ENCODE peak calls at places on chromosomes 11 and 22, in four cellular contexts. A is ovary, O is psoas muscle, B is tibial artery. R is an unnamed sample.

GRCh38 chr11:34335801-34336200 is 22.0 kb downstream of the ABTB2 start:
- DNase-seq in O (no peak), A (no peak), B (no peak), R (no peak)

GRCh38 chr11:86978756-86979608 is 23.8 kb upstream of the FZD4 start:
- DNase-seq in O (no peak), B (no peak), A (no peak), R (no peak)

GRCh38 chr11:74318241-74318932 is 6.9 kb upstream of the P4HA3 start:
- DNase-seq in B (no peak), A (no peak), O (no peak), R (no peak)

GRCh38 chr11:2800655-2801531 is 84.7 kb downstream of the CDKN1C start:
- DNase-seq in A (peak; percentile 13), O (peak; percentile 9), B (peak; percentile 16), R (no peak)

GRCh38 chr11:14669958-14670357 is 26.4 kb downstream of the PDE3B start:
- DNase-seq in A (no peak), O (no peak), B (no peak), R (no peak)

GRCh38 chr11:133531450-133531849 is 851 bp downstream of the OPCML start:
- DNase-seq in A (no peak), O (no peak), B (no peak), R (no peak)

GRCh38 chr22:49258107-49259010 is 569.3 kb downstream of the BRD1 start:
- DNase-seq in B (peak; percentile 5), A (no peak), O (no peak), R (no peak)

GRCh38 chr11:113396693-113397092 is 9.1 kb downstream of the ANKK1 start:
- DNase-seq in B (no peak), O (no peak), A (no peak), R (no peak)

GRCh38 chr11:77039491-77040400 is 5.5 kb downstream of the B3GNT6 start:
- DNase-seq in B (no peak), O (peak; percentile 43), A (no peak), R (peak; percentile 47)

GRCh38 chr11:11584446-11584810 is 37.4 kb downstream of the GALNT18 start:
- DNase-seq in O (no peak), B (no peak), A (no peak), R (no peak)

GRCh38 chr11:1656061-1656441 is 26.5 kb downstream of the KRTAP5-5 start:
- DNase-seq in B (no peak), A (no peak), O (no peak), R (no peak)

DNA sequence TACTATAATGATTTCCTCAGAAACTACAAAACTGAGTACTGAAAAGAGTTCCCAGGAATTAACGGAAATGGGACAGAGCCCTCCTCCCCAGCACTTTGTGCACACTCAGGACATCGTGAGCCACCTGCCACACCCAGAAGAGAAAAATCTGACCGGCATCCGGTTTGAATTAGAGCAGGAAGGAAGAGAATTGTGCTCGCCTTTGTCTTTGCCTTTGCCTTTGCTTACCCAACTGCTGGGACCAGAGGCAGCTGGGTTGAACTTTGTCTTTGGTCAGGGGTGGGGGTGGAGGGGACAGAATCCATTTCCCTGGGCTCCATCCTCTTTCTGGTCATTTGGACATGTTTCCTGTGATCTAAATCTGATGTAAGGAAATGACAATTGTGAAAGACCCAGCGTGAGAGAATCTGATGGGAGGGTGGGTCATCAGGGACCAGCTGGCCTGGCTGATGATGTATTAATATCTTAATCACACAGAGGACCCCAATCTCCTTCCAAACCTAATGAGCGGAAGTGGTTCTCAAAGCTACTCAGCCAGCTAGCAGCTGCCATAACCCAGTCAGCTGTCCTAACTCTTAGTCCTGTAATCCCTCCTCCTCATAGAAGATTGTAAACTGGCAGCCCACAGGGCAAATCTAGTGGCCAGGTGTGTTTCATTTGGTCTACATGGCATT is 1.1 kb upstream of the LIMK2 start:
- DNase-seq in O (no peak), B (peak; percentile 41), A (no peak), R (no peak)
- H3K4me3 ChIP-seq in O (peak overlapping the region; percentile 96), B (no peak overlapping the region), A (no peak overlapping the region), R (peak overlapping the region; percentile 88)

GRCh38 chr11:117794144-117794543 is 2.9 kb downstream of the DSCAML1 start:
- DNase-seq in O (no peak), B (no peak), A (no peak), R (peak; percentile 65)

GRCh38 chr11:117796456-117797428 is at the start of gene DSCAML1:
- DNase-seq in O (no peak), B (no peak), A (no peak), R (peak; percentile 86)

GRCh38 chr11:117793521-117793920 is 3.5 kb downstream of the DSCAML1 start:
- DNase-seq in A (no peak), O (no peak), B (no peak), R (no peak)

GRCh38 chr11:117795726-117796455 is 1.1 kb downstream of the DSCAML1 start:
- DNase-seq in A (no peak), B (no peak), O (no peak), R (no peak)

DNA sequence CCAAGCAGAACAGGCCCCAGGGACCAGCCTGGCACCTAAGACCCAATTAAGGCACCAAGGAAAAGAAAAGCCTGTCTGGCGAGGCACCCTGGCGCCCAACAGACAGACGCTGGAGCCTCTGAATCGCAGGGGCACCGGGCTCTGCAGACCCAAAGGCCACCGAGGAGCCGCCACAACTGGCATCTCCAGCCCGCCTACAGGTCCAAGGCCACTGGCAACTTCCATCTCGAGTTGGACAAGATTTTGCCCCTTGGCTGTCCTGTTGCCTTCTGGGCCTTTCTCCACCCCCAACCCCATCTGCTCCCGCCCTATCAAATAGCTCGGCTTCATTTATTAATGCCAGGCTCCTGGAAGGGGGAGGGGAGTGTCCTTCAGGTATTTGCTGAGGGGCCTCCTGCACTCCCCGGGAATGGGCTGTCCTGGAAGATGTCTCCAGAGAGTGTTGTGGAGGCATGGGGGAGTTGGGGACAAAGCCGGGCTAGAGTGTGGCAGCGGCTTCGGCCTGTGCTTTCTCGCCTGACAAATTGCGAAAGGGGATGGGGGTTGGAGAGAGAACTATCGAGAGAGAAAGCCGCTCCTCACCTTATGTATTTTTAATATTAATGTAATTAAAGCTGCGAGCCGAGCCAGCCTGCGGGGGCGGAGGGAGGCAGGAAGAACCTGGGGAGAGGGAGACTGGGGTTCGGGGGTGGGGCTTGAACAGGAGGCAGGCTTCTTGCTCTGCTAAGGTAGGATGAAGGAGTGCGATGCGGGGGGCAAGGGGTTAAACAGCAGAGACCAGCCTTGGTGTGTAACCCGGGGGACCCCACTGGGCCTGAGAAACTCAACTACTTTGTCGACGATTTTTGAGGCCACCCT is 2.0 kb downstream of the DSCAML1 start:
- DNase-seq in O (no peak), A (no peak), B (no peak), R (no peak)
- H3K27me3 ChIP-seq in O (peaks cover 20% of the 10 kb centered on the region), A (no peaks in the 10 kb centered on the region), B (peaks cover 3% of the 10 kb centered on the region), R (peaks cover 7% of the 10 kb centered on the region)

DNA sequence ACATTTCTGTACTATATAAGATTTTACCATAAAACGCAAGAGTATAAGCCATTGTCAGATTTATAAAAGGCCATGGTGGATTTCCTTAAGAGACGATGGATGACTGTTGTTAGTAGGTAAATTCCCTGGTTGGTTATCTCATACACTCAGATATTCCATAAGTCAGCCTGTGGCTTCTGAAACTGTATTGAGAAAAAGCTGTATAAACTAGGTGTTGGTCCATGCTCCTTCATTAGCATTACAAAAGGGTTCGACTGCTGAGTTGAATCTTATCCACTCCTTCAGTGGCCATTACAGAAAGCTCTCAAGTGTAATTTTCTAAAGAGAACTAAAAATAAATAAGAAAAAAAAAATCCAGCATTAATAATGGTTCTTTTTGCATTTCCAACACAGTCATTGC is 5.3 kb downstream of the GRAP2 start:
- DNase-seq in B (no peak), O (no peak), A (no peak), R (no peak)
- H3K4me3 ChIP-seq in B (no peak overlapping the region), O (no peak overlapping the region), A (no peak overlapping the region), R (no peak overlapping the region)

GRCh38 chr22:19720150-19720827 is 3.0 kb upstream of the GP1BB start:
- DNase-seq in B (no peak), O (no peak), A (no peak), R (no peak)

GRCh38 chr22:19722915-19723164 is 499 bp upstream of the GP1BB start:
- DNase-seq in O (no peak), B (no peak), A (no peak), R (no peak)

GRCh38 chr22:19720999-19721485 is 2.3 kb upstream of the GP1BB start:
- DNase-seq in A (no peak), B (no peak), O (no peak), R (no peak)

GRCh38 chr22:19722175-19722914 is 994 bp upstream of the GP1BB start:
- DNase-seq in A (no peak), B (no peak), O (no peak), R (no peak)

GRCh38 chr22:19721486-19722172 is 1.7 kb upstream of the GP1BB start:
- DNase-seq in O (no peak), B (no peak), A (no peak), R (no peak)
- H3K27me3 ChIP-seq in O (peaks cover 10% of the 10 kb centered on the region), B (no peaks in the 10 kb centered on the region), A (no peaks in the 10 kb centered on the region), R (no peaks in the 10 kb centered on the region)

GRCh38 chr11:129973809-129974208 is 28.8 kb downstream of the PRDM10 start:
- DNase-seq in A (no peak), O (no peak), B (no peak), R (no peak)
- H3K4me3 ChIP-seq in A (no peak overlapping the region), O (no peak overlapping the region), B (no peak overlapping the region), R (no peak overlapping the region)

GRCh38 chr11:123650901-123651300 is 3.5 kb downstream of the SCN3B start:
- DNase-seq in O (no peak), A (no peak), B (no peak), R (no peak)

GRCh38 chr11:123653405-123653996 is 923 bp downstream of the SCN3B start:
- DNase-seq in O (no peak), B (no peak), A (no peak), R (no peak)

GRCh38 chr11:123653997-123654565 is 343 bp downstream of the SCN3B start:
- DNase-seq in O (peak; percentile 58), B (peak; percentile 24), A (peak; percentile 32), R (no peak)

GRCh38 chr11:123659311-123659710 is 4.9 kb upstream of the SCN3B start:
- DNase-seq in O (no peak), A (no peak), B (no peak), R (no peak)

DNA sequence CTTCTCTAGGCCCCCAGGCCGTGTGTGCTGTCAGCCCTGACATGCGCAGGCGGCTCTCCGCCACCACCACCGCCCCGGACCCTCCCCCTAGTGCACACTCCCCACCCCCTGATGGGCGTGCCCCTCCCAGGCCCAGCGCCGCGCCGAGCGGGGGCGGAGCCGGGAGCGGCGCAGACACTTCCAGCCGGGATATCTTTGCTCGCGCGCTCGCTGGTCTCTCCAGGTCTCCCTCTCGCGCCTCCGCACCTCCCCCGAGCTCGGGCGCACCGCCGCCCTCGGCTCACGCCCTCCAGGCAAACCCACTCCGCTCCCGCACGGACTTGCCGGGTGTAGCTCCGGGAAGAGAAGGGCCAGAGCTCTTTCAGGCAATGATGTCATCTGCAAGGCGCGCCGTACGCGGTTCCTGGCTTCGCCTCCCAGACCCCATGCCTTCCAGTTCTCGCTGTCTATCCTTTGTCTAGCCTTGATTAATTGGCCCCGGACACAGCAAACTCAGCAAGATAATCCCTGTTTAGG is at the start of gene SCN3B:
- DNase-seq in A (peak; percentile 63), O (peak; percentile 71), B (peak; percentile 24), R (peak; percentile 60)
- H3K27me3 ChIP-seq in A (no peaks in the 10 kb centered on the region), O (no peaks in the 10 kb centered on the region), B (no peaks in the 10 kb centered on the region), R (no peaks in the 10 kb centered on the region)

DNA sequence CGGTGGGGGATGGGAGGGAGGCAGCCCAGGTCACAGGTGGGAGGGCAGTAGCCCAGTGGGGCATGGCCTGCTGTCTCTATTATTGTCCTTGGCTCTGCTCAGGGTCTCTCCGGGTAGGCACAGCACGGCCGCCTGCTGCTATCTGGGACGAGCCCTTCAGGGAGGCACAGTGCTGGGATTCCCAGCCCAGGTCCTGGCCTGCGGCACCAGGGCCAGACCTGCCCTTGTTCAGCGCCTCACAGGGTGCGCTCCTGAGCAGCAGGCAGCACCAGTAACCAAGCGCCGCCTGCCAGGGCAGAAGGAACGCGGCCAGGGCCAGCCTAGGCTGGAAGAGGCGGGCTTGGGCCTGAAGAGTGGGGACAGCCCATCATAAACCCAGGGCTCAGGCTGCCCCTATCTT is 151.0 kb downstream of the MPPED1 start:
- DNase-seq in A (no peak), B (no peak), O (no peak), R (no peak)
- H3K4me3 ChIP-seq in A (no peak overlapping the region), B (no peak overlapping the region), O (no peak overlapping the region), R (no peak overlapping the region)

R was measured in dorsolateral prefrontal cortex.